ENCODE peak calls at places on chromosome 4, in four cellular contexts. One of them, this sample, is unnamed.

GRCh38 chr4:153383131-153383530 is 38.6 kb downstream of the MND1 start:
- DNase-seq in naive thymus-derived CD4-positive, alpha-beta T cell: no peak
- DNase-seq in right lobe of liver: no peak
- DNase-seq in Peyer's patch: no peak
- DNase-seq in this sample: no peak

GRCh38 chr4:6834867-6835266 is 52.3 kb downstream of the KIAA0232 start:
- DNase-seq in Peyer's patch: no peak
- DNase-seq in right lobe of liver: no peak
- DNase-seq in naive thymus-derived CD4-positive, alpha-beta T cell: no peak
- DNase-seq in this sample: no peak

GRCh38 chr4:190016369-190017289 is 10.4 kb downstream of the FRG2 start:
- DNase-seq in Peyer's patch: no peak
- DNase-seq in naive thymus-derived CD4-positive, alpha-beta T cell: no peak
- DNase-seq in right lobe of liver: no peak
- DNase-seq in this sample: no peak

GRCh38 chr4:69120869-69121268 is 24.6 kb downstream of the UGT2B7 start:
- DNase-seq in naive thymus-derived CD4-positive, alpha-beta T cell: no peak
- DNase-seq in Peyer's patch: no peak
- DNase-seq in right lobe of liver: no peak
- DNase-seq in this sample: no peak

GRCh38 chr4:80365928-80366327 is 30.4 kb downstream of the CFAP299 start:
- DNase-seq in right lobe of liver: no peak
- DNase-seq in Peyer's patch: peak; percentile 48
- DNase-seq in naive thymus-derived CD4-positive, alpha-beta T cell: peak; percentile 45
- DNase-seq in this sample: peak; percentile 28

GRCh38 chr4:88043586-88044340 is 36.3 kb downstream of the PKD2 start:
- DNase-seq in right lobe of liver: no peak
- DNase-seq in Peyer's patch: no peak
- DNase-seq in naive thymus-derived CD4-positive, alpha-beta T cell: no peak
- DNase-seq in this sample: no peak

GRCh38 chr4:61994036-61994435 is 793.9 kb downstream of the ADGRL3 start:
- DNase-seq in Peyer's patch: no peak
- DNase-seq in naive thymus-derived CD4-positive, alpha-beta T cell: no peak
- DNase-seq in right lobe of liver: no peak
- DNase-seq in this sample: no peak

GRCh38 chr4:48815483-48815882 is 15.4 kb upstream of the OCIAD1 start:
- DNase-seq in Peyer's patch: no peak
- DNase-seq in right lobe of liver: no peak
- DNase-seq in naive thymus-derived CD4-positive, alpha-beta T cell: no peak
- DNase-seq in this sample: no peak

GRCh38 chr4:54661156-54661555 is 3.4 kb downstream of the KIT start:
- DNase-seq in naive thymus-derived CD4-positive, alpha-beta T cell: no peak
- DNase-seq in right lobe of liver: no peak
- DNase-seq in Peyer's patch: no peak
- DNase-seq in this sample: no peak

GRCh38 chr4:137531951-137532868 is at the start of gene PCDH18:
- DNase-seq in right lobe of liver: peak; percentile 58
- DNase-seq in Peyer's patch: peak; percentile 58
- DNase-seq in naive thymus-derived CD4-positive, alpha-beta T cell: no peak
- DNase-seq in this sample: no peak

GRCh38 chr4:48877827-48878535 is 28.6 kb downstream of the OCIAD2 start:
- DNase-seq in naive thymus-derived CD4-positive, alpha-beta T cell: no peak
- DNase-seq in Peyer's patch: no peak
- DNase-seq in right lobe of liver: no peak
- DNase-seq in this sample: no peak

GRCh38 chr4:52868138-52868537 is 6.0 kb downstream of the RASL11B start:
- DNase-seq in right lobe of liver: no peak
- DNase-seq in naive thymus-derived CD4-positive, alpha-beta T cell: no peak
- DNase-seq in Peyer's patch: no peak
- DNase-seq in this sample: no peak
- H3K4me3 ChIP-seq in right lobe of liver: no peak overlapping the region
- H3K4me3 ChIP-seq in naive thymus-derived CD4-positive, alpha-beta T cell: no peak overlapping the region
- H3K4me3 ChIP-seq in Peyer's patch: no peak overlapping the region
- H3K4me3 ChIP-seq in this sample: no peak overlapping the region

GRCh38 chr4:163651761-163652160 is 157.3 kb downstream of the TMA16 start:
- DNase-seq in Peyer's patch: no peak
- DNase-seq in naive thymus-derived CD4-positive, alpha-beta T cell: no peak
- DNase-seq in right lobe of liver: no peak
- DNase-seq in this sample: no peak
- H3K4me3 ChIP-seq in Peyer's patch: no peak overlapping the region
- H3K4me3 ChIP-seq in naive thymus-derived CD4-positive, alpha-beta T cell: no peak overlapping the region
- H3K4me3 ChIP-seq in right lobe of liver: no peak overlapping the region
- H3K4me3 ChIP-seq in this sample: no peak overlapping the region

GRCh38 chr4:5810151-5810550 is 82.7 kb downstream of the CRMP1 start:
- DNase-seq in naive thymus-derived CD4-positive, alpha-beta T cell: no peak
- DNase-seq in right lobe of liver: no peak
- DNase-seq in Peyer's patch: peak; percentile 15
- DNase-seq in this sample: no peak

GRCh38 chr4:5808081-5808741 is 84.7 kb downstream of the CRMP1 start:
- DNase-seq in Peyer's patch: peak; percentile 27
- DNase-seq in naive thymus-derived CD4-positive, alpha-beta T cell: no peak
- DNase-seq in right lobe of liver: no peak
- DNase-seq in this sample: no peak

GRCh38 chr4:5809216-5809776 is 83.6 kb downstream of the CRMP1 start:
- DNase-seq in naive thymus-derived CD4-positive, alpha-beta T cell: no peak
- DNase-seq in Peyer's patch: peak; percentile 38
- DNase-seq in right lobe of liver: no peak
- DNase-seq in this sample: no peak

GRCh38 chr4:5812506-5813229 is 80.2 kb downstream of the CRMP1 start:
- DNase-seq in right lobe of liver: no peak
- DNase-seq in naive thymus-derived CD4-positive, alpha-beta T cell: no peak
- DNase-seq in Peyer's patch: peak; percentile 26
- DNase-seq in this sample: no peak

GRCh38 chr4:5810770-5811430 is 82.0 kb downstream of the CRMP1 start:
- DNase-seq in right lobe of liver: no peak
- DNase-seq in naive thymus-derived CD4-positive, alpha-beta T cell: no peak
- DNase-seq in Peyer's patch: peak; percentile 19
- DNase-seq in this sample: no peak
- H3K4me3 ChIP-seq in right lobe of liver: no peak overlapping the region
- H3K4me3 ChIP-seq in naive thymus-derived CD4-positive, alpha-beta T cell: no peak overlapping the region
- H3K4me3 ChIP-seq in Peyer's patch: no peak overlapping the region
- H3K4me3 ChIP-seq in this sample: no peak overlapping the region

GRCh38 chr4:167230744-167231143 is 3.5 kb downstream of the SPOCK3 start:
- DNase-seq in right lobe of liver: no peak
- DNase-seq in Peyer's patch: no peak
- DNase-seq in naive thymus-derived CD4-positive, alpha-beta T cell: no peak
- DNase-seq in this sample: no peak

GRCh38 chr4:167238226-167238625 is 3.9 kb upstream of the SPOCK3 start:
- DNase-seq in Peyer's patch: no peak
- DNase-seq in naive thymus-derived CD4-positive, alpha-beta T cell: no peak
- DNase-seq in right lobe of liver: no peak
- DNase-seq in this sample: no peak

GRCh38 chr4:167233523-167234387 is 539 bp downstream of the SPOCK3 start:
- DNase-seq in naive thymus-derived CD4-positive, alpha-beta T cell: no peak
- DNase-seq in Peyer's patch: no peak
- DNase-seq in right lobe of liver: no peak
- DNase-seq in this sample: no peak

GRCh38 chr4:167234388-167234881 is at the start of gene SPOCK3:
- DNase-seq in Peyer's patch: no peak
- DNase-seq in naive thymus-derived CD4-positive, alpha-beta T cell: no peak
- DNase-seq in right lobe of liver: no peak
- DNase-seq in this sample: no peak

GRCh38 chr4:167232805-167233522 is 1.3 kb downstream of the SPOCK3 start:
- DNase-seq in naive thymus-derived CD4-positive, alpha-beta T cell: no peak
- DNase-seq in Peyer's patch: no peak
- DNase-seq in right lobe of liver: no peak
- DNase-seq in this sample: no peak
- H3K4me3 ChIP-seq in naive thymus-derived CD4-positive, alpha-beta T cell: no peak overlapping the region
- H3K4me3 ChIP-seq in Peyer's patch: no peak overlapping the region
- H3K4me3 ChIP-seq in right lobe of liver: no peak overlapping the region
- H3K4me3 ChIP-seq in this sample: no peak overlapping the region

DNA sequence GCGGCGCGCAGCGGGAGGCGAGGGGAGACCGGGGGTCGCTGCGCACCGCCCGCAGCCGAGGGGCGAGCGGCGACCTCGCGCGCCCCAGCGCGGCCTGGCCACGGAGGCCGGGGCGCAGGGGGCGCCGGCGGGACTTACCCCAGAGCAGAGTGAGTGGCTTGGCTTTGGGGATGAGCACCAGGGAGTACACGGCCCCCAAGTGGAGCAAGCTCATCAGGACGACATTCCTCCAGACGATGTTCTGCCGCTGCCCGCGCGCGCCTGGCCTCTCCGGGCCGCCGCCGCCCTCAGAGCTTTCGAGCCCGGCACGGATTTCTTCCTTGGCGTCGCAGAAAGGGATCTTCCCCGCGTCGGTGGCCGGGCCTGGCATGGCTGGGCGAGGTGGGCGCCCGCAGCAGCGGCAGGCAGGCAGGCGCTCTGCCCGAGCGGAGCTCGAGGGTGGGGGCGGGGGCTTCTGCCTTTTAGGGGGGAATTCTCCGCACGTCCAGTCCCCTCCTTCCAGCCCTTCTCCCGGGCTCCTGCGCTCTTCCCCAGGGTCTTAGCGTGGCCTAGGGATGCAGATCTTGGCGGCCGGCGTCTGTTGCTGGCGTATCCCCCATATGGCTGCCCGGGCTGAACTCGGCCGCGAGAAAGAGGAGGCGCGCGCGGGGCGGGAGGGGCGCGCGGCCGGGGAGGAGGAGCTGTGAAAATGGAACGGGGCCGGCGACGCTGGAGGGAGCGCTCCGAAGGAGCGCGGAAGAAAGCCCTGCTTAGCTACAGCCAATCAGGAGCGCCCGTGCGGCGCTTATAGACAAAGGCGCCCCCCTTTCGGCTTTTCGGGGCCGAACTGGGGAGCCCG is at the start of gene SCD5:
- DNase-seq in Peyer's patch: peak; percentile 69
- DNase-seq in naive thymus-derived CD4-positive, alpha-beta T cell: no peak
- DNase-seq in right lobe of liver: no peak
- DNase-seq in this sample: peak; percentile 61
- H3K4me3 ChIP-seq in Peyer's patch: peak within 1 kb of the TSS; percentile 69
- H3K4me3 ChIP-seq in naive thymus-derived CD4-positive, alpha-beta T cell: peak within 1 kb of the TSS; percentile 50
- H3K4me3 ChIP-seq in right lobe of liver: peak within 1 kb of the TSS; percentile 47
- H3K4me3 ChIP-seq in this sample: peak within 1 kb of the TSS; percentile 55

GRCh38 chr4:141348589-141348988 is 127.9 kb downstream of the ZNF330 start:
- DNase-seq in naive thymus-derived CD4-positive, alpha-beta T cell: no peak
- DNase-seq in Peyer's patch: no peak
- DNase-seq in right lobe of liver: no peak
- DNase-seq in this sample: no peak

GRCh38 chr4:141350122-141350904 is 129.6 kb downstream of the ZNF330 start:
- DNase-seq in Peyer's patch: peak; percentile 64
- DNase-seq in right lobe of liver: peak; percentile 88
- DNase-seq in naive thymus-derived CD4-positive, alpha-beta T cell: no peak
- DNase-seq in this sample: no peak

GRCh38 chr4:141347738-141348524 is 127.2 kb downstream of the ZNF330 start:
- DNase-seq in right lobe of liver: no peak
- DNase-seq in naive thymus-derived CD4-positive, alpha-beta T cell: no peak
- DNase-seq in Peyer's patch: no peak
- DNase-seq in this sample: no peak

GRCh38 chr4:141352775-141353544 is 132.3 kb downstream of the ZNF330 start:
- DNase-seq in naive thymus-derived CD4-positive, alpha-beta T cell: no peak
- DNase-seq in right lobe of liver: no peak
- DNase-seq in Peyer's patch: no peak
- DNase-seq in this sample: no peak

DNA sequence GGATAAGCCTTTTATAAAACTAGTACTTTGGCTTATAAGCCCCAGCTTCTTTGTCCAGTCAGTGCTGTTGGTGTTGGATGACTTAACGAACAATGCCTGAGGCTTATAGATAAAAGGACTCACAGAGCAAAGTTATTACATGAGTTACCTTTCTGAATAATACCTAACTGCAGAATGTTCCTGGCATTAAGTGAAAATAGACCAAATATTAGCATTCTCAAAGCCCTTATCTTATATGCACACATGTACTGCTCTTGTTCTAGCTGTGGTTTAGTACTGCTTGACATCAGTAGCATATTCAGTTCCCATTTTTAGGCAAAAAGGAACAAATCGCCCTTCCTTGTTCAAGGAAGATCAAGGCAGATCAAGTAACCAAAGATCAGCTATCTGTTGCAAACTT is 131.6 kb downstream of the ZNF330 start:
- DNase-seq in right lobe of liver: no peak
- DNase-seq in naive thymus-derived CD4-positive, alpha-beta T cell: no peak
- DNase-seq in Peyer's patch: no peak
- DNase-seq in this sample: no peak
- H3K4me3 ChIP-seq in right lobe of liver: no peak overlapping the region
- H3K4me3 ChIP-seq in naive thymus-derived CD4-positive, alpha-beta T cell: no peak overlapping the region
- H3K4me3 ChIP-seq in Peyer's patch: no peak overlapping the region
- H3K4me3 ChIP-seq in this sample: no peak overlapping the region

GRCh38 chr4:139020384-139020783 is 4.8 kb downstream of the NOCT start:
- DNase-seq in naive thymus-derived CD4-positive, alpha-beta T cell: no peak
- DNase-seq in right lobe of liver: no peak
- DNase-seq in Peyer's patch: no peak
- DNase-seq in this sample: no peak
- H3K4me3 ChIP-seq in naive thymus-derived CD4-positive, alpha-beta T cell: no peak overlapping the region
- H3K4me3 ChIP-seq in right lobe of liver: no peak overlapping the region
- H3K4me3 ChIP-seq in Peyer's patch: no peak overlapping the region
- H3K4me3 ChIP-seq in this sample: no peak overlapping the region

This sample was measured in CD8-positive, alpha-beta T cell.